ENCODE peak calls at places on chromosomes 12 and 14, in five cellular contexts. One of them, this sample, is unnamed.

GRCh38 chr14:92945959-92946846 is 23.3 kb downstream of the CHGA start:
- DNase-seq in ELR: peak
- DNase-seq in cardiac fibroblast: peak
- DNase-seq in foreskin keratinocyte: no peak
- DNase-seq in pancreas: no peak
- DNase-seq in this sample: peak

GRCh38 chr12:31929140-31929526 is 30.1 kb upstream of the RESF1 start:
- DNase-seq in ELR: no peak
- DNase-seq in cardiac fibroblast: no peak
- DNase-seq in foreskin keratinocyte: no peak
- DNase-seq in pancreas: no peak
- DNase-seq in this sample: no peak

GRCh38 chr12:42124764-42125371 is 19.8 kb downstream of the GXYLT1 start:
- DNase-seq in ELR: no peak
- DNase-seq in cardiac fibroblast: no peak
- DNase-seq in foreskin keratinocyte: no peak
- DNase-seq in pancreas: no peak
- DNase-seq in this sample: no peak

GRCh38 chr12:78002878-78003277 is 172.2 kb downstream of the NAV3 start:
- DNase-seq in ELR: no peak
- DNase-seq in cardiac fibroblast: peak
- DNase-seq in foreskin keratinocyte: no peak
- DNase-seq in pancreas: no peak
- DNase-seq in this sample: no peak

GRCh38 chr12:68235576-68235975 is 10.0 kb upstream of the IL26 start:
- DNase-seq in ELR: no peak
- DNase-seq in cardiac fibroblast: no peak
- DNase-seq in foreskin keratinocyte: no peak
- DNase-seq in pancreas: no peak
- DNase-seq in this sample: no peak

GRCh38 chr14:99137913-99138571 is 134.0 kb downstream of the BCL11B start:
- DNase-seq in ELR: no peak
- DNase-seq in cardiac fibroblast: no peak
- DNase-seq in foreskin keratinocyte: no peak
- DNase-seq in pancreas: no peak
- DNase-seq in this sample: peak

GRCh38 chr14:24143511-24143910 is 2.1 kb upstream of the EMC9 start:
- DNase-seq in ELR: peak
- DNase-seq in cardiac fibroblast: no peak
- DNase-seq in foreskin keratinocyte: no peak
- DNase-seq in pancreas: no peak
- DNase-seq in this sample: no peak

GRCh38 chr14:96579855-96580254 is 77.7 kb downstream of the PAPOLA start:
- DNase-seq in ELR: no peak
- DNase-seq in cardiac fibroblast: no peak
- DNase-seq in foreskin keratinocyte: no peak
- DNase-seq in pancreas: no peak
- DNase-seq in this sample: no peak

GRCh38 chr12:14514154-14514842 is 53.4 kb downstream of the PLBD1 start:
- DNase-seq in ELR: peak
- DNase-seq in cardiac fibroblast: peak
- DNase-seq in foreskin keratinocyte: peak
- DNase-seq in pancreas: no peak
- DNase-seq in this sample: no peak

GRCh38 chr12:108854055-108854452 is 3.3 kb downstream of the SSH1 start:
- DNase-seq in ELR: peak
- DNase-seq in cardiac fibroblast: peak
- DNase-seq in foreskin keratinocyte: no peak
- DNase-seq in pancreas: no peak
- DNase-seq in this sample: no peak

GRCh38 chr14:32077081-32078029 is at the start of gene ARHGAP5:
- DNase-seq in ELR: peak
- DNase-seq in cardiac fibroblast: peak
- DNase-seq in foreskin keratinocyte: no peak
- DNase-seq in pancreas: peak
- DNase-seq in this sample: no peak

GRCh38 chr12:54603173-54603814 is 14.8 kb upstream of the PPP1R1A start:
- DNase-seq in ELR: peak
- DNase-seq in cardiac fibroblast: peak
- DNase-seq in foreskin keratinocyte: peak
- DNase-seq in pancreas: no peak
- DNase-seq in this sample: no peak

GRCh38 chr14:23171251-23171975 is 12.0 kb downstream of the SLC7A8 start:
- DNase-seq in ELR: peak
- DNase-seq in cardiac fibroblast: no peak
- DNase-seq in foreskin keratinocyte: peak
- DNase-seq in pancreas: no peak
- DNase-seq in this sample: no peak

GRCh38 chr14:52399886-52400599 is 85.9 kb downstream of the PTGER2 start:
- DNase-seq in ELR: peak
- DNase-seq in cardiac fibroblast: no peak
- DNase-seq in foreskin keratinocyte: no peak
- DNase-seq in pancreas: no peak
- DNase-seq in this sample: no peak

GRCh38 chr12:5200276-5201087 is 156.8 kb downstream of the KCNA5 start:
- DNase-seq in ELR: peak
- DNase-seq in cardiac fibroblast: no peak
- DNase-seq in foreskin keratinocyte: no peak
- DNase-seq in pancreas: peak
- DNase-seq in this sample: peak

GRCh38 chr12:617304-617915 is 45.8 kb downstream of the NINJ2 start:
- DNase-seq in ELR: no peak
- DNase-seq in cardiac fibroblast: peak
- DNase-seq in foreskin keratinocyte: no peak
- DNase-seq in pancreas: no peak
- DNase-seq in this sample: no peak

This sample was measured in kidney.